ENCODE peak calls at places on chromosomes 4 and X, in ten cellular contexts. L is HL-60, Z is prostate gland, P is K562, Q is HCT116, A is sigmoid colon, D is stomach, O is suprapubic skin, V is HepG2, I is H1. K is an unnamed sample.

GRCh38 chr4:38141808-38142500 is 181.8 kb downstream of the PTTG2 start:
- DNase-seq in Q (no peak), D (no peak), L (no peak), I (no peak), O (peak; percentile 70), A (no peak), P (no peak), Z (no peak), V (no peak), K (no peak)

GRCh38 chr4:172650758-172651495 is 517.7 kb upstream of the GALNT7 start:
- DNase-seq in L (no peak), D (no peak), O (no peak), Z (no peak), P (no peak), A (no peak), Q (no peak), V (no peak), I (no peak), K (no peak)

GRCh38 chr4:73662709-73663546 is 42.7 kb upstream of the RASSF6 start:
- DNase-seq in P (no peak), Q (peak; percentile 21), L (peak; percentile 20), D (no peak), Z (no peak), O (no peak), V (no peak), A (no peak), I (no peak), K (no peak)

GRCh38 chr4:68383115-68383514 is 33.2 kb upstream of the YTHDC1 start:
- DNase-seq in A (no peak), Q (no peak), O (no peak), L (no peak), I (no peak), Z (no peak), V (peak; percentile 15), D (no peak), P (no peak), K (no peak)

GRCh38 chr4:43331226-43332078 is 438.9 kb downstream of the GRXCR1 start:
- DNase-seq in Z (no peak), A (no peak), Q (no peak), I (no peak), D (no peak), L (no peak), P (no peak), O (no peak), V (no peak), K (no peak)

GRCh38 chr4:2363056-2363719 is 55.3 kb downstream of the ZFYVE28 start:
- DNase-seq in V (peak; percentile 36), Z (no peak), A (peak; percentile 36), I (no peak), Q (no peak), P (no peak), D (peak; percentile 78), L (peak; percentile 20), O (no peak), K (no peak)

GRCh38 chr4:172726001-172726423 is 442.6 kb upstream of the GALNT7 start:
- DNase-seq in P (no peak), L (no peak), Q (no peak), V (peak; percentile 72), D (peak; percentile 26), Z (no peak), I (no peak), O (no peak), A (no peak), K (no peak)

GRCh38 chrX:87636533-87636932 is 118.9 kb downstream of the KLHL4 start:
- DNase-seq in V (no peak), I (no peak), D (no peak), Z (no peak), Q (no peak), P (no peak), A (no peak), O (no peak), L (no peak), K (no peak)

GRCh38 chr4:109589605-109590004 is 29.6 kb downstream of the MCUB start:
- DNase-seq in O (no peak), D (no peak), V (no peak), Z (no peak), Q (no peak), A (no peak), I (no peak), L (no peak), P (no peak), K (no peak)

GRCh38 chr4:102869569-102870227 is 906 bp downstream of the CISD2 start:
- DNase-seq in Q (no peak), P (peak; percentile 64), O (no peak), Z (no peak), A (no peak), V (no peak), L (no peak), D (no peak), I (no peak), K (no peak)

GRCh38 chr4:102871772-102872171 is 3.0 kb downstream of the CISD2 start:
- DNase-seq in I (no peak), A (no peak), P (no peak), Z (no peak), O (no peak), D (no peak), Q (no peak), V (no peak), L (no peak), K (no peak)

GRCh38 chr4:102867278-102868152 is 1.3 kb upstream of the CISD2 start:
- DNase-seq in Z (no peak), L (peak; percentile 36), Q (no peak), I (no peak), O (no peak), A (no peak), V (no peak), P (no peak), D (no peak), K (no peak)

GRCh38 chr4:102868153-102868781 is 525 bp upstream of the CISD2 start:
- DNase-seq in I (no peak), V (no peak), D (no peak), O (peak; percentile 62), P (no peak), A (peak; percentile 66), Q (no peak), Z (no peak), L (peak; percentile 22), K (peak; percentile 89)

GRCh38 chr4:102868782-102869568 is at the start of gene CISD2:
- DNase-seq in A (peak; percentile 96), O (peak; percentile 94), D (peak; percentile 93), Z (peak; percentile 91), L (peak; percentile 74), P (peak; percentile 85), V (peak; percentile 78), Q (peak; percentile 82), I (peak; percentile 92), K (peak; percentile 95)
- H3K27ac ChIP-seq in A (peak within 1 kb of the TSS; percentile 91), O (peak within 1 kb of the TSS; percentile 92), D (peak within 1 kb of the TSS; percentile 92), Z (peak within 1 kb of the TSS; percentile 99), L (peak within 1 kb of the TSS; percentile 93), P (peak within 1 kb of the TSS; percentile 98), V (peak within 1 kb of the TSS; percentile 98), Q (peak within 1 kb of the TSS; percentile 87), I (peak within 1 kb of the TSS; percentile 98), K (peak within 1 kb of the TSS; percentile 95)

DNA sequence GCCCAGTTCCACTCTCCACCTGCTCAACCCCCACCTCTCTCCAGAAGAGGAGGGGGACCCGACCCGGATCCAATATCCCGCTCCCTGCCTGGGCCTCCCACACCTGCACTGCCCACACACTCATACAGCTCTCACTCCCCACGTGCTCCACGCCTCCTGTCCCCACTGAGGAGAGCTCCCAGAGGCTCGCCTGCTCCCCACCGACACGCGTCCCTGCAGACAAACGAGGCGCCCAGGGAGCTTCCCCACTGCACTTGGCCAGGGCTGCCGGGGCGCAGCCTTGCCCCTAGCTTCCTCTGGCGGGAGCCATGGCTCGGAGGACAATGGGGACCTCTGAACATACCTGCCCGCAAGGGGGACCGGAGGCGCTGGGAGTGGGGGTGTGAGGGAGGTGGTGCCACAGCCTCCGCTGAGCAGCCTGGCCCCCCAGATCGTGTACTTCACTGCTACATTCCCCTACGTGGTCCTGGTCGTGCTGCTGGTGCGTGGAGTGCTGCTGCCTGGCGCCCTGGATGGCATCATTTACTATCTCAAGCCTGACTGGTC is 5.0 kb downstream of the SLC6A8 start:
- DNase-seq in L (no peak), Z (no peak), I (no peak), Q (no peak), O (no peak), D (no peak), V (no peak), P (no peak), A (no peak), K (no peak)
- TF ChIP-seq POLR2AphosphoS5 in L (no peak), Z (no peak), I (no peak), Q (no peak), O (no peak), D (no peak), V (no peak), P (peak; percentile 14), A (no peak), K (no peak)

DNA sequence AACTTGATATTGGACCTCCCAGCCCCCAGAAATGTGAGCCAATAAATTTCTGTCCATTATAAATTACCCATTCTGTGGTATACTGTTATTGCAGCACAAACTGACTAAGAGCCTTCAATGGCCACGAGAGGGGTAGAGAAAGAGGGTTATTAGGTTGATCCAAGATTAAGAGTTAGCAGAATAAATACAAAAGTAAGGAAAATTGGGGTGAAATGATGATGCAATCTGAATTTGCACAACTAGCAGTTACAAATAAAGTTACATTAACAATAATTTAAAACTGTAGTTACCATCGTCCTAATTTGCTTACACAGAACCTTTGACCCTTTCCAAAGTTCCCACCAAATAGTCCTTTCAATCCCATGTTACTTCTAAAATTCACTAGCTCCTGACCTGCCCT is 54.2 kb downstream of the F8 start:
- DNase-seq in A (no peak), O (no peak), I (no peak), Z (no peak), L (no peak), D (no peak), V (no peak), Q (no peak), P (no peak), K (no peak)
- H3K27me3 ChIP-seq in A (no peaks in the 10 kb centered on the region), O (no peaks in the 10 kb centered on the region), I (no peaks in the 10 kb centered on the region), Z (no peaks in the 10 kb centered on the region), L (peaks cover 2% of the 10 kb centered on the region), D (no peaks in the 10 kb centered on the region), V (no peaks in the 10 kb centered on the region), Q (no peaks in the 10 kb centered on the region), P (no peaks in the 10 kb centered on the region), K (no peaks in the 10 kb centered on the region)

GRCh38 chrX:71603618-71604017 is 14.7 kb downstream of the CXCR3 start:
- DNase-seq in P (no peak), D (no peak), I (no peak), V (no peak), Z (no peak), O (no peak), A (no peak), L (no peak), Q (peak; percentile 28), K (no peak)

GRCh38 chrX:71604796-71605568 is 13.3 kb downstream of the CXCR3 start:
- DNase-seq in P (no peak), O (no peak), Z (no peak), Q (no peak), L (no peak), I (no peak), D (no peak), V (no peak), A (no peak), K (no peak)

GRCh38 chrX:71604141-71604540 is 14.2 kb downstream of the CXCR3 start:
- DNase-seq in L (no peak), Q (no peak), O (no peak), P (no peak), I (no peak), Z (no peak), V (no peak), A (no peak), D (no peak), K (no peak)

DNA sequence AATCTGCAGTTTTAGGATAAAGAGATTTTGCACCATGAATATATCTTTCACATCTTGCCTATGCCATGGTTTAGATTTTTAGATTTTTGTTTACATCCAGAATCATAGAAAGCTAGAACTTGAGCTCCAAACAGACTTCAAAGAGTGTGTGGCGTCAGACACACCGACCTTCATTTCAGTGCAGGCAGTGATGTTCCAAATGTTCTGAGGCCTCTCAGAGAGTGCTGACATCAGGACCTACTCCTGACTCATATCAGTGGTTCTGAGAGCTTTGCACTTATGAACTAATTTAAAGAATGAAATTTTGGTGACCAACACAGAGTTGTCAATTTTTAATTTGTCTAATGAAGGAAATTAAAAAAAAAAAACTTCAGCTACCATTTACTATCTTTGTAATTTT is 18.3 kb downstream of the CXCR3 start:
- DNase-seq in V (no peak), L (no peak), Z (no peak), A (no peak), P (no peak), D (no peak), I (no peak), O (no peak), Q (no peak), K (no peak)
- H3K27ac ChIP-seq in V (no peak overlapping the region), L (no peak overlapping the region), Z (no peak overlapping the region), A (no peak overlapping the region), P (no peak overlapping the region), D (no peak overlapping the region), I (no peak overlapping the region), O (no peak overlapping the region), Q (no peak overlapping the region), K (no peak overlapping the region)